ENCODE peak calls at places on chromosomes 12 and 14, in four cellular contexts. Z, U, D and E are unnamed samples.

GRCh38 chr12:1797011-1797901 is 23.1 kb upstream of the LRTM2 start:
- DNase-seq in Z (peak; percentile 26), U (peak; percentile 51), D (no peak), E (no peak)

GRCh38 chr14:26930576-26930975 is 332.7 kb upstream of the NOVA1 start:
- DNase-seq in Z (no peak), U (no peak), D (no peak), E (no peak)

GRCh38 chr12:89618113-89618862 is 90.3 kb downstream of the ATP2B1 start:
- DNase-seq in Z (peak; percentile 1), U (no peak), D (no peak), E (no peak)

GRCh38 chr14:53278602-53279506 is 125.7 kb upstream of the DDHD1 start:
- DNase-seq in Z (peak; percentile 29), U (no peak), D (peak; percentile 7), E (no peak)

GRCh38 chr14:90555126-90556049 is 158.6 kb downstream of the CALM1 start:
- DNase-seq in Z (no peak), U (no peak), D (no peak), E (no peak)

GRCh38 chr12:92331383-92331782 is 185.7 kb upstream of the BTG1 start:
- DNase-seq in Z (no peak), U (no peak), D (no peak), E (no peak)

GRCh38 chr12:1662761-1663439 is 28.0 kb upstream of the ADIPOR2 start:
- DNase-seq in Z (peak; percentile 37), U (peak; percentile 13), D (peak; percentile 92), E (peak; percentile 95)

GRCh38 chr12:118618695-118619094 is 242.3 kb downstream of the SUDS3 start:
- DNase-seq in Z (no peak), U (no peak), D (no peak), E (no peak)

GRCh38 chr12:130700492-130701401 is 15.4 kb downstream of the RIMBP2 start:
- DNase-seq in Z (no peak), U (no peak), D (no peak), E (no peak)

GRCh38 chr14:99189201-99189801 is 82.7 kb downstream of the BCL11B start:
- DNase-seq in Z (no peak), U (no peak), D (no peak), E (no peak)

GRCh38 chr12:131120831-131121271 is 167.1 kb downstream of the ADGRD1 start:
- DNase-seq in Z (no peak), U (no peak), D (no peak), E (no peak)

GRCh38 chr14:61395115-61395725 is 73.8 kb downstream of the PRKCH start:
- DNase-seq in Z (no peak), U (no peak), D (no peak), E (no peak)

GRCh38 chr12:85057370-85057963 is 21.3 kb downstream of the LRRIQ1 start:
- DNase-seq in Z (peak; percentile 53), U (no peak), D (peak; percentile 54), E (peak; percentile 63)

GRCh38 chr14:100868621-100869370 is 34.7 kb downstream of the RTL1 start:
- DNase-seq in Z (no peak), U (no peak), D (no peak), E (no peak)

GRCh38 chr12:119624971-119625370 is 31.4 kb downstream of the TMEM233 start:
- DNase-seq in Z (no peak), U (no peak), D (no peak), E (no peak)

GRCh38 chr14:58547649-58548048 is 90.1 kb upstream of the DACT1 start:
- DNase-seq in Z (no peak), U (no peak), D (no peak), E (no peak)

GRCh38 chr12:123998960-123999359 is 25.9 kb downstream of the ZNF664 start:
- DNase-seq in Z (peak; percentile 21), U (no peak), D (no peak), E (no peak)

GRCh38 chr14:94571950-94572349 is 9.3 kb upstream of the SERPINA5 start:
- DNase-seq in Z (peak; percentile 24), U (no peak), D (no peak), E (no peak)

GRCh38 chr14:90274808-90275454 is 18.6 kb downstream of the PSMC1 start:
- DNase-seq in Z (peak; percentile 54), U (no peak), D (no peak), E (no peak)

GRCh38 chr14:77965919-77966435 is 166.1 kb downstream of the ADCK1 start:
- DNase-seq in Z (peak; percentile 8), U (no peak), D (no peak), E (peak; percentile 13)

GRCh38 chr12:70449758-70450341 is 83.8 kb downstream of the KCNMB4 start:
- DNase-seq in Z (no peak), U (no peak), D (no peak), E (no peak)

GRCh38 chr14:101733211-101733610 is 28.3 kb upstream of the PPP2R5C start:
- DNase-seq in Z (peak; percentile 27), U (no peak), D (no peak), E (no peak)

GRCh38 chr12:40225337-40225983 is 663 bp downstream of the LRRK2 start:
- DNase-seq in Z (no peak), U (no peak), D (no peak), E (no peak)

GRCh38 chr14:94408546-94409095 is 20.2 kb upstream of the SERPINA1 start:
- DNase-seq in Z (peak; percentile 53), U (no peak), D (no peak), E (no peak)

GRCh38 chr14:20667957-20668356 is 16.4 kb upstream of the RNASE4 start:
- DNase-seq in Z (no peak), U (no peak), D (no peak), E (no peak)

GRCh38 chr14:20539906-20540305 is 20.9 kb downstream of the RNASE9 start:
- DNase-seq in Z (no peak), U (no peak), D (no peak), E (no peak)

GRCh38 chr12:29742646-29743045 is 41.1 kb downstream of the TMTC1 start:
- DNase-seq in Z (no peak), U (no peak), D (no peak), E (no peak)

GRCh38 chr14:64950889-64951288 is 8.3 kb upstream of the GPX2 start:
- DNase-seq in Z (no peak), U (no peak), D (no peak), E (no peak)

GRCh38 chr14:48936352-48936751 is 649.8 kb downstream of the RPS29 start:
- DNase-seq in Z (peak; percentile 51), U (no peak), D (no peak), E (no peak)

GRCh38 chr12:27965411-27965810 is 7.1 kb downstream of the PTHLH start:
- DNase-seq in Z (peak; percentile 59), U (no peak), D (no peak), E (no peak)

GRCh38 chr14:68018598-68018997 is 199.0 kb downstream of the RAD51B start:
- DNase-seq in Z (no peak), U (no peak), D (no peak), E (no peak)

GRCh38 chr12:29751676-29752075 is 32.1 kb downstream of the TMTC1 start:
- DNase-seq in Z (no peak), U (no peak), D (no peak), E (no peak)

GRCh38 chr12:53750812-53751335 is 905 bp downstream of the CISTR start:
- DNase-seq in Z (no peak), U (no peak), D (no peak), E (no peak)